ENCODE peak calls at places on chromosomes 5 and 9, in four cellular contexts. S is astrocyte, V is RWPE1, D is AG04450. E is an unnamed sample.

GRCh38 chr5:176619203-176619568 is 9.2 kb upstream of the GPRIN1 start:
- DNase-seq in S (peak; percentile 68), V (peak; percentile 95), D (peak; percentile 70), E (no peak)

GRCh38 chr9:136011703-136012496 is 50.7 kb upstream of the UBAC1 start:
- DNase-seq in S (peak; percentile 47), V (no peak), D (no peak), E (no peak)

GRCh38 chr9:74951725-74952151 is 974 bp downstream of the C9orf40 start:
- DNase-seq in S (peak; percentile 6), V (peak; percentile 32), D (no peak), E (no peak)

GRCh38 chr9:94791431-94791830 is 64.9 kb downstream of the AOPEP start:
- DNase-seq in S (no peak), V (no peak), D (no peak), E (no peak)

GRCh38 chr5:108093186-108093585 is 288.7 kb downstream of the FBXL17 start:
- DNase-seq in S (peak; percentile 5), V (no peak), D (peak; percentile 1), E (no peak)

GRCh38 chr9:8845808-8846207 is 1046.2 kb upstream of the DMAC1 start:
- DNase-seq in S (no peak), V (no peak), D (no peak), E (no peak)

GRCh38 chr5:178289438-178289837 is 56.8 kb upstream of the PHYKPL start:
- DNase-seq in S (no peak), V (no peak), D (no peak), E (no peak)

GRCh38 chr9:14343236-14343947 is 29.5 kb upstream of the NFIB start:
- DNase-seq in S (no peak), V (no peak), D (no peak), E (no peak)

GRCh38 chr5:143338658-143339366 is 64.7 kb downstream of the NR3C1 start:
- DNase-seq in S (peak; percentile 33), V (no peak), D (no peak), E (no peak)

GRCh38 chr9:115694014-115694413 is 459.6 kb upstream of the PAPPA start:
- DNase-seq in S (peak; percentile 86), V (no peak), D (peak; percentile 78), E (no peak)

GRCh38 chr5:55671975-55672374 is 40.1 kb downstream of the SLC38A9 start:
- DNase-seq in S (no peak), V (no peak), D (no peak), E (no peak)

GRCh38 chr9:79610019-79610760 is 38.4 kb downstream of the TLE4 start:
- DNase-seq in S (peak; percentile 84), V (no peak), D (no peak), E (no peak)

GRCh38 chr5:103690676-103691075 is 128.1 kb upstream of the NUDT12 start:
- DNase-seq in S (no peak), V (no peak), D (no peak), E (no peak)

GRCh38 chr5:168607946-168608345 is 28.8 kb upstream of the PANK3 start:
- DNase-seq in S (no peak), V (no peak), D (no peak), E (no peak)

GRCh38 chr5:1923341-1923740 is 40.6 kb upstream of the IRX4 start:
- DNase-seq in S (no peak), V (no peak), D (no peak), E (no peak)

GRCh38 chr9:306907-307306 is 92.2 kb downstream of the DOCK8 start:
- DNase-seq in S (no peak), V (no peak), D (no peak), E (no peak)

GRCh38 chr9:130042406-130042930 is 521 bp downstream of the FNBP1 start:
- DNase-seq in S (no peak), V (peak; percentile 52), D (no peak), E (no peak)

GRCh38 chr9:98943682-98944129 is at the start of gene COL15A1:
- DNase-seq in S (no peak), V (no peak), D (no peak), E (no peak)

GRCh38 chr5:138698713-138699112 is 54.5 kb upstream of the CTNNA1 start:
- DNase-seq in S (no peak), V (no peak), D (no peak), E (no peak)

GRCh38 chr5:153987310-153987709 is 51.4 kb downstream of the FAM114A2 start:
- DNase-seq in S (no peak), V (no peak), D (no peak), E (no peak)

GRCh38 chr5:163807781-163808180 is 302.4 kb downstream of the MAT2B start:
- DNase-seq in S (peak; percentile 76), V (no peak), D (peak; percentile 16), E (no peak)

GRCh38 chr5:170076211-170076610 is 29.5 kb upstream of the FOXI1 start:
- DNase-seq in S (no peak), V (no peak), D (no peak), E (no peak)

GRCh38 chr5:72057816-72058215 is 49.5 kb upstream of the MAP1B start:
- DNase-seq in S (no peak), V (no peak), D (no peak), E (no peak)

GRCh38 chr9:126587187-126588185 is 26.2 kb upstream of the LMX1B start:
- DNase-seq in S (peak; percentile 22), V (no peak), D (no peak), E (no peak)

GRCh38 chr5:168042284-168043080 is 249.0 kb upstream of the WWC1 start:
- DNase-seq in S (peak; percentile 61), V (no peak), D (no peak), E (no peak)

GRCh38 chr5:67338416-67338815 is 141.8 kb upstream of the CD180 start:
- DNase-seq in S (peak; percentile 51), V (no peak), D (no peak), E (no peak)

GRCh38 chr9:2159521-2160417 is 144.6 kb downstream of the SMARCA2 start:
- DNase-seq in S (no peak), V (no peak), D (no peak), E (no peak)

GRCh38 chr5:40813698-40814281 is 15.6 kb upstream of the PRKAA1 start:
- DNase-seq in S (no peak), V (no peak), D (no peak), E (no peak)

GRCh38 chr9:34662544-34663295 is at the start of gene CCL27:
- DNase-seq in S (no peak), V (peak; percentile 41), D (no peak), E (no peak)

GRCh38 chr5:150672237-150672883 is 11.3 kb downstream of the MYOZ3 start:
- DNase-seq in S (no peak), V (peak; percentile 65), D (no peak), E (peak; percentile 54)

GRCh38 chr5:96058084-96058483 is 96.4 kb upstream of the ELL2 start:
- DNase-seq in S (no peak), V (no peak), D (no peak), E (no peak)

GRCh38 chr5:154403776-154404387 is 41.9 kb upstream of the SAP30L start:
- DNase-seq in S (no peak), V (no peak), D (no peak), E (no peak)

GRCh38 chr5:140342287-140342686 is 4.1 kb downstream of the HBEGF start:
- DNase-seq in S (no peak), V (no peak), D (no peak), E (no peak)

GRCh38 chr5:38509185-38509584 is 47.3 kb downstream of the LIFR start:
- DNase-seq in S (peak; percentile 89), V (peak; percentile 26), D (peak; percentile 36), E (no peak)

GRCh38 chr9:132560604-132561304 is 21.7 kb upstream of the BARHL1 start:
- DNase-seq in S (no peak), V (no peak), D (no peak), E (no peak)

GRCh38 chr5:142171270-142171669 is 62.7 kb downstream of the NDFIP1 start:
- DNase-seq in S (no peak), V (no peak), D (no peak), E (peak; percentile 90)

GRCh38 chr5:107929080-107929479 is 258.3 kb upstream of the EFNA5 start:
- DNase-seq in S (no peak), V (no peak), D (no peak), E (no peak)

GRCh38 chr9:124654431-124654830 is 116.7 kb downstream of the NR6A1 start:
- DNase-seq in S (peak; percentile 35), V (no peak), D (no peak), E (no peak)

GRCh38 chr5:126544087-126544740 is 50.8 kb downstream of the ALDH7A1 start:
- DNase-seq in S (no peak), V (peak; percentile 56), D (no peak), E (no peak)
- TF ChIP-seq CTCF in S (peak; percentile 62), V (peak; percentile 67), D (peak; percentile 60), E (peak; percentile 66)

DNA sequence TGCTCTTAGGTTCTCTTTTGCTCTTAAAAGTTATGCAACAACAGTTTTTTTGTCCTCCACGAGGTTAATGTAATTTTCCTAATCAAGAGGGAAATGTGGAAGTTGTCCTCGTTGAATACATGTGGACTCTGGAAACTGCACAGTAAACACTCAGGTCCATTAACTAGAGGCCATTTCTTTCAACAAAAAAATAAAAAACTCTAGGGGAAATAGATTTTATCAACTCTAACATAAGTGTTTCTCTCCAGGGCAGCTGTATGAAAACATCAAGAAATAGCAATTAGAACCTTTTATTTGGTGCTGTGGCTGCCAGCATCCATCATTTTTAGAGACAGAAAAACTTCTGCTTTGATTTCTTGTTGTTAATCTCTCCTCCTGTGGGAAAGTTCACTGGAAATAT is 288.6 kb downstream of the ICE1 start:
- DNase-seq in S (no peak), V (no peak), D (no peak), E (no peak)
- H3K27ac ChIP-seq in S (no peak overlapping the region), V (no peak overlapping the region), D (no peak overlapping the region), E (no peak overlapping the region)

DNA sequence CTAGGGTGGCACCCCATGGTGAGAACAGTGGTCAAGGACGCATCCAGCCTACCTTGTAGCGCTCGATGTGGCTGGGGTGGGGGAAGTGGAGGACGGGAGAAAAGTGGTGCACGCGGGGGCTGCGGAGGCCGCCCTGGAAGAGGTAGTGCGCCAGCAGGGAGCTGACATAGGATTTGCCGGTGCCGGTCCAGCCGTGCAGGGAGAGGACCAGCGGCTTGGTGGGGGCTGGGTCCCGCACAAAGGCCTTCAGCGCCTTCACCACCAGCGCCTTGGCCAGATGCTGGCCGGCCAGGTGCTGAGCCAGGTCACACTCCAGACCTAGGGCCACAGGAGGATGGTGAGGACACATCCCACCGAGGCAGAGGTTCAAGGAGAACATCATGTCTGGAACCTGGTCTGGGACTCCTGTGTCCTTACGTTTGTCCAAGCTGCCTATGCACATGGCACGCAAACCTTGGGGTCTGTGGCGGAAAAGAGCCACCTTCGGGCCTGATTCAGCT is 797 bp downstream of the TOR2A start:
- DNase-seq in S (no peak), V (no peak), D (no peak), E (no peak)
- TF ChIP-seq CTCF in S (no peak), V (peak; percentile 85), D (no peak), E (no peak)

GRCh38 chr5:113133573-113133972 is 157.0 kb downstream of the DCP2 start:
- DNase-seq in S (no peak), V (no peak), D (no peak), E (no peak)
- H3K27ac ChIP-seq in S (no peak overlapping the region), V (no peak overlapping the region), D (no peak overlapping the region), E (no peak overlapping the region)

E was measured in keratinocyte.